ENCODE peak calls at places on chromosomes 3 and 15, in seven cellular contexts. W is right lobe of liver, I is neural progenitor cell, N is cardiac muscle cell, L is stomach, F is astrocyte, T is ovary. O is an unnamed sample.
A peak's percentile ranks its signal among the peaks of the same experiment; 100 is the strongest.

GRCh38 chr3:17602126-17602525 is 140.3 kb downstream of the TBC1D5 start:
- DNase-seq in W (no peak), I (no peak), N (no peak), L (no peak), F (peak; percentile 57), T (no peak), O (no peak)

GRCh38 chr3:49804141-49805041 is 1.3 kb downstream of the INKA1 start:
- DNase-seq in W (no peak), I (no peak), N (no peak), L (no peak), F (no peak), T (no peak), O (peak; percentile 43)

GRCh38 chr3:122843604-122844003 is 48.7 kb downstream of the SLC49A4 start:
- DNase-seq in W (no peak), I (no peak), N (no peak), L (no peak), F (no peak), T (no peak), O (no peak)

GRCh38 chr3:187396661-187397060 is 28.5 kb downstream of the RTP4 start:
- DNase-seq in W (no peak), I (no peak), N (no peak), L (no peak), F (no peak), T (no peak), O (no peak)

GRCh38 chr3:150248116-150248864 is 159.8 kb upstream of the TSC22D2 start:
- DNase-seq in W (no peak), I (no peak), N (no peak), L (no peak), F (peak; percentile 93), T (no peak), O (no peak)

GRCh38 chr3:14238356-14238755 is 59.7 kb downstream of the LSM3 start:
- DNase-seq in W (no peak), I (no peak), N (no peak), L (no peak), F (no peak), T (peak; percentile 8), O (no peak)

GRCh38 chr3:154421067-154421466 is 8.9 kb downstream of the GPR149 start:
- DNase-seq in W (no peak), I (peak; percentile 49), N (peak; percentile 66), L (no peak), F (no peak), T (no peak), O (no peak)

GRCh38 chr15:70240082-70240481 is 142.4 kb upstream of the TLE3 start:
- DNase-seq in W (no peak), I (no peak), N (no peak), L (no peak), F (no peak), T (no peak), O (no peak)

GRCh38 chr3:189720746-189721426 is 89.7 kb downstream of the TP63 start:
- DNase-seq in W (no peak), I (no peak), N (no peak), L (no peak), F (no peak), T (no peak), O (no peak)

GRCh38 chr3:107235923-107236315 is 141.3 kb upstream of the CCDC54 start:
- DNase-seq in W (no peak), I (peak; percentile 81), N (peak; percentile 80), L (no peak), F (peak; percentile 66), T (peak; percentile 66), O (no peak)

GRCh38 chr3:29922990-29923746 is 642.3 kb downstream of the RBMS3 start:
- DNase-seq in W (no peak), I (no peak), N (no peak), L (no peak), F (peak; percentile 91), T (no peak), O (no peak)

GRCh38 chr3:141414141-141414689 is 45.9 kb downstream of the ZBTB38 start:
- DNase-seq in W (no peak), I (no peak), N (no peak), L (no peak), F (peak; percentile 79), T (no peak), O (no peak)

GRCh38 chr3:14741510-14741909 is 66.6 kb downstream of the C3orf20 start:
- DNase-seq in W (no peak), I (no peak), N (no peak), L (no peak), F (no peak), T (no peak), O (no peak)

GRCh38 chr3:150370129-150370602 is 37.9 kb upstream of the TSC22D2 start:
- DNase-seq in W (no peak), I (peak; percentile 79), N (peak; percentile 58), L (no peak), F (peak; percentile 96), T (peak; percentile 35), O (peak; percentile 18)

GRCh38 chr15:101062063-101062462 is 142.9 kb downstream of the LRRK1 start:
- DNase-seq in W (no peak), I (no peak), N (no peak), L (no peak), F (no peak), T (no peak), O (no peak)

GRCh38 chr3:184806567-184807271 is 5.2 kb upstream of the VPS8 start:
- DNase-seq in W (no peak), I (no peak), N (no peak), L (no peak), F (no peak), T (no peak), O (peak; percentile 66)

GRCh38 chr3:63921741-63922482 is 9.7 kb upstream of the SCAANT1 start:
- DNase-seq in W (no peak), I (no peak), N (no peak), L (no peak), F (no peak), T (no peak), O (no peak)

GRCh38 chr3:139538733-139539132 is 809 bp downstream of the RBP1 start:
- DNase-seq in W (peak; percentile 69), I (peak; percentile 39), N (peak; percentile 10), L (no peak), F (peak; percentile 80), T (peak; percentile 82), O (peak; percentile 69)

GRCh38 chr3:170196833-170197232 is 15.3 kb upstream of the PHC3 start:
- DNase-seq in W (no peak), I (no peak), N (no peak), L (no peak), F (peak; percentile 27), T (no peak), O (no peak)

GRCh38 chr3:33577173-33577572 is 137.0 kb upstream of the UBP1 start:
- DNase-seq in W (no peak), I (no peak), N (no peak), L (no peak), F (no peak), T (no peak), O (no peak)

GRCh38 chr3:60386311-60386710 is 864.9 kb downstream of the FHIT start:
- DNase-seq in W (no peak), I (no peak), N (no peak), L (no peak), F (no peak), T (no peak), O (no peak)

GRCh38 chr15:90869601-90870353 is 1.4 kb downstream of the FURIN start:
- DNase-seq in W (peak; percentile 71), I (peak; percentile 61), N (peak; percentile 85), L (no peak), F (peak; percentile 92), T (peak; percentile 46), O (peak; percentile 84)

GRCh38 chr3:155745795-155746550 is 1.1 kb upstream of the PLCH1 start:
- DNase-seq in W (peak; percentile 23), I (peak; percentile 92), N (peak; percentile 48), L (peak; percentile 32), F (peak; percentile 26), T (no peak), O (no peak)

GRCh38 chr3:10581251-10581650 is 75.9 kb upstream of the ATP2B2 start:
- DNase-seq in W (no peak), I (no peak), N (no peak), L (no peak), F (peak; percentile 85), T (no peak), O (no peak)

GRCh38 chr15:90006217-90007088 is 5.3 kb downstream of the ZNF710 start:
- DNase-seq in W (no peak), I (no peak), N (no peak), L (peak; percentile 41), F (no peak), T (no peak), O (no peak)

GRCh38 chr3:126923895-126924294 is 59.0 kb upstream of the PLXNA1 start:
- DNase-seq in W (no peak), I (no peak), N (no peak), L (no peak), F (no peak), T (no peak), O (no peak)

GRCh38 chr3:132504375-132504921 is 87.1 kb downstream of the DNAJC13 start:
- DNase-seq in W (no peak), I (no peak), N (no peak), L (no peak), F (no peak), T (no peak), O (no peak)
- H3K27ac ChIP-seq in W (no peak overlapping the region), I (no peak overlapping the region), N (no peak overlapping the region), L (no peak overlapping the region), F (no peak overlapping the region), T (no peak overlapping the region), O (no peak overlapping the region)

DNA sequence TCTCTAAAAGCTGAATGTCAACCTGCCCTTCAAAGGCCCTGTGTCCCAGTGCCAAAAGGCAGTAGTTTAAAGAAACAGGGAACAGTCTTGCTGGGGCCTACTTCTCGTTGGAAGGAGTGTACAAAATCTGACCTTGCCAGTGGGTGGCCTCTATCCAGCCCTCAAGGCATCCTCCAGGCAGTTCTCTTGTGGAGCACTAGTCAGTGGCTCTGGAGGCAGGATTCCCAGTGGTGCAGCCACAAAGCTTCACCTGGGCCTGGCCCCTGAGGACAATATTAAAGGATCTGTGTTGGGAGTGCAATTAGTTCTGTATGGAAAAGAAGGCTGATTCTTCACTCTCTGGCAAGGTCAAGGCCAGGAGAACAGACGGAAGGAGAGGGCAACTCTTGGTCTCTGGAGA is 237.8 kb upstream of the ADAMTS9 start:
- DNase-seq in W (no peak), I (no peak), N (no peak), L (no peak), F (no peak), T (no peak), O (no peak)
- TF ChIP-seq CTCF in W (no peak), I (no peak), N (no peak), L (no peak), F (no peak), T (no peak), O (no peak)

DNA sequence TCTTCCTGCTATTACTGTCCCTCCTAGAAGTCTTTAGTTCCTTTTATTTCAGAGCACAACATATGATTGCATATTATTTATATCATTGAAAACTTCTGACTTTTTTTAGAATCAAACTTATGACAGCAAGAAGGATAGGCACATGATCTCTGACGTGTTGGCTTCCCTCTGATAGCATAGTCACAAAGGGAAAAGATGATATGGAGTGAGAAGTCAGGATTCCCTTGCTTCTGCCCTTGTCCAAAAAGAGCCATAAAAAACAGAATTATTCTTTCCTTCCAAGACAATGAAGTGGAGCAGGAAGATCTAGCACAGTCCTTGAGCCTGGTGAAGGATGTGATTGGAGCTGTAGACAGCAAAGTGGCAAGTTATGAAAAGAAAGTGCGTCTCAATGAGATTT is 71.9 kb downstream of the KLHL25 start:
- DNase-seq in W (no peak), I (no peak), N (no peak), L (no peak), F (no peak), T (no peak), O (no peak)
- H3K36me3 ChIP-seq in W (peaks cover 23% of the 10 kb centered on the region), I (no peaks in the 10 kb centered on the region), N (peaks cover 61% of the 10 kb centered on the region), L (peaks cover 100% of the 10 kb centered on the region), F (peaks cover 59% of the 10 kb centered on the region), T (no peaks in the 10 kb centered on the region), O (peaks cover 17% of the 10 kb centered on the region)

GRCh38 chr3:134366221-134366927 is 7.9 kb downstream of the AMOTL2 start:
- DNase-seq in W (no peak), I (no peak), N (no peak), L (peak; percentile 19), F (no peak), T (no peak), O (peak; percentile 52)
- H3K27ac ChIP-seq in W (no peak overlapping the region), I (peak overlapping the region; percentile 53), N (peak overlapping the region; percentile 99), L (peak overlapping the region; percentile 100), F (peak overlapping the region; percentile 76), T (no peak overlapping the region), O (peak overlapping the region; percentile 80)

O was measured in psoas muscle.